ENCODE peak calls at places on chromosomes 12 and 14, in ten cellular contexts. Z is T-helper 17 cell; M is central memory CD4-positive, alpha-beta T cell; Q is MV-4-11; X is fibroblast of mammary gland; V is right cardiac atrium; N is stimulated activated CD8-positive, alpha-beta memory T cell treated with anti-CD3 and anti-CD28 coated beads, Interleukin-2, amount 100 ng/mL, for 48 hours; W is stimulated activated naive B cell treated with anti-CD40 and anti-IgM and Interleukin-4, amounts not matched to agents 10 μg/mL and 1 μg/mL and 100 μg/mL, for 72 hours; U is CD8-positive, alpha-beta T cell; C is heart right ventricle. L is an unnamed sample.

GRCh38 chr12:71476513-71476912 is 36.9 kb downstream of the LGR5 start:
- DNase-seq in Z (no peak), M (no peak), Q (no peak), X (peak; percentile 84), V (no peak), N (no peak), W (no peak), U (no peak), C (no peak), L (no peak)

GRCh38 chr12:48105321-48105866 is 485 bp downstream of the SENP1 start:
- DNase-seq in Z (peak; percentile 55), M (peak; percentile 42), Q (no peak), X (no peak), V (no peak), N (no peak), W (peak; percentile 52), U (peak; percentile 58), C (no peak), L (peak; percentile 36)

GRCh38 chr12:117792471-117792870 is 176.3 kb downstream of the KSR2 start:
- DNase-seq in Z (no peak), M (no peak), Q (no peak), X (no peak), V (no peak), N (no peak), W (no peak), U (no peak), C (no peak), L (no peak)

GRCh38 chr12:119505001-119505400 is 88.6 kb upstream of the TMEM233 start:
- DNase-seq in Z (no peak), M (no peak), Q (no peak), X (no peak), V (no peak), N (no peak), W (no peak), U (no peak), C (no peak), L (no peak)

GRCh38 chr12:47302111-47302597 is 222.4 kb upstream of the AMIGO2 start:
- DNase-seq in Z (no peak), M (no peak), Q (no peak), X (no peak), V (no peak), N (no peak), W (no peak), U (no peak), C (no peak), L (no peak)

GRCh38 chr12:58833844-58834243 is 86.5 kb downstream of the LRIG3 start:
- DNase-seq in Z (no peak), M (no peak), Q (no peak), X (peak; percentile 14), V (no peak), N (no peak), W (no peak), U (no peak), C (no peak), L (no peak)

GRCh38 chr12:80218925-80219714 is 119.8 kb downstream of the OTOGL start:
- DNase-seq in Z (no peak), M (no peak), Q (no peak), X (no peak), V (peak; percentile 31), N (no peak), W (no peak), U (no peak), C (peak; percentile 21), L (no peak)

GRCh38 chr14:74973003-74973614 is 17.7 kb upstream of the PGF start:
- DNase-seq in Z (no peak), M (no peak), Q (peak; percentile 65), X (peak; percentile 14), V (peak; percentile 86), N (peak; percentile 11), W (no peak), U (peak; percentile 31), C (peak; percentile 75), L (peak; percentile 21)

GRCh38 chr14:80211143-80212024 is at the start of gene DIO2:
- DNase-seq in Z (no peak), M (no peak), Q (no peak), X (peak; percentile 62), V (peak; percentile 73), N (no peak), W (no peak), U (no peak), C (peak; percentile 46), L (no peak)

GRCh38 chr12:124884587-124885438 is 21.1 kb upstream of the SCARB1 start:
- DNase-seq in Z (no peak), M (no peak), Q (no peak), X (no peak), V (peak; percentile 42), N (no peak), W (peak; percentile 48), U (no peak), C (no peak), L (no peak)

GRCh38 chr12:66552753-66553152 is 126.1 kb downstream of the GRIP1 start:
- DNase-seq in Z (no peak), M (no peak), Q (no peak), X (peak; percentile 5), V (no peak), N (no peak), W (no peak), U (no peak), C (no peak), L (no peak)

GRCh38 chr12:53222170-53223005 is 9.6 kb downstream of the RARG start:
- DNase-seq in Z (no peak), M (no peak), Q (no peak), X (peak; percentile 46), V (no peak), N (no peak), W (no peak), U (no peak), C (no peak), L (no peak)

GRCh38 chr14:60637490-60638452 is 11.5 kb downstream of the SIX1 start:
- DNase-seq in Z (no peak), M (no peak), Q (peak; percentile 37), X (no peak), V (no peak), N (no peak), W (no peak), U (no peak), C (no peak), L (no peak)

GRCh38 chr14:21518725-21519124 is 7.4 kb downstream of the SALL2 start:
- DNase-seq in Z (no peak), M (no peak), Q (no peak), X (no peak), V (no peak), N (no peak), W (no peak), U (no peak), C (no peak), L (no peak)

GRCh38 chr14:70822706-70823185 is 13.4 kb upstream of the MAP3K9 start:
- DNase-seq in Z (no peak), M (no peak), Q (no peak), X (peak; percentile 32), V (peak; percentile 86), N (no peak), W (no peak), U (no peak), C (peak; percentile 53), L (no peak)

GRCh38 chr12:28132398-28132797 is 57.9 kb upstream of the CCDC91 start:
- DNase-seq in Z (no peak), M (no peak), Q (no peak), X (no peak), V (no peak), N (no peak), W (no peak), U (no peak), C (no peak), L (no peak)

GRCh38 chr14:74682169-74682952 is 30.5 kb downstream of the AREL1 start:
- DNase-seq in Z (no peak), M (no peak), Q (no peak), X (no peak), V (no peak), N (no peak), W (no peak), U (no peak), C (no peak), L (no peak)